ENCODE peak calls at places on chromosomes 13 and 19, in four cellular contexts. H, B, J and W are unnamed samples.

GRCh38 chr13:35764359-35765015 is 288.0 kb upstream of the MAB21L1 start:
- DNase-seq in B (peak), J (no peak), H (peak), W (peak)

GRCh38 chr13:20702945-20703784 is at the start of gene IL17D:
- DNase-seq in B (peak), J (peak), H (no peak), W (no peak)

GRCh38 chr19:12828494-12828893 is 5.9 kb downstream of the RTBDN start:
- DNase-seq in H (no peak), J (peak), B (peak), W (no peak)

GRCh38 chr19:35000647-35001501 is 751 bp downstream of the GRAMD1A start:
- DNase-seq in H (peak), J (peak), B (peak), W (peak)

GRCh38 chr19:35296644-35297514 is 4.9 kb downstream of the MAG start:
- DNase-seq in J (no peak), B (no peak), H (no peak), W (no peak)

GRCh38 chr19:1409204-1410005 is 2.0 kb downstream of the DAZAP1 start:
- DNase-seq in H (no peak), J (no peak), B (no peak), W (no peak)

GRCh38 chr19:54390942-54391577 is 24.2 kb upstream of the TTYH1 start:
- DNase-seq in J (peak), B (peak), H (peak), W (peak)

GRCh38 chr19:46944918-46945628 is 74.6 kb upstream of the NPAS1 start:
- DNase-seq in H (peak), B (peak), J (peak), W (peak)

GRCh38 chr13:91304740-91305139 is 42.7 kb upstream of the MIR17HG start:
- DNase-seq in H (no peak), J (no peak), B (no peak), W (no peak)

GRCh38 chr13:91305652-91306051 is 41.8 kb upstream of the MIR17HG start:
- DNase-seq in B (no peak), H (no peak), J (no peak), W (no peak)

GRCh38 chr13:91311491-91311890 is 36.0 kb upstream of the MIR17HG start:
- DNase-seq in B (no peak), J (no peak), H (no peak), W (no peak)

GRCh38 chr13:91307887-91308286 is 39.6 kb upstream of the MIR17HG start:
- DNase-seq in B (no peak), J (no peak), H (no peak), W (no peak)

GRCh38 chr13:91308299-91308698 is 39.2 kb upstream of the MIR17HG start:
- DNase-seq in B (no peak), H (no peak), J (no peak), W (no peak)
- TF ChIP-seq CTCF in B (no peak), H (no peak), J (peak), W (no peak)

GRCh38 chr13:74134226-74134776 is at the start of gene KLF12:
- DNase-seq in B (peak), J (peak), H (peak), W (peak)

GRCh38 chr13:74133657-74134201 is 475 bp downstream of the KLF12 start:
- DNase-seq in H (peak), J (peak), B (peak), W (peak)

GRCh38 chr13:74135306-74136088 is 1.3 kb upstream of the KLF12 start:
- DNase-seq in H (peak), J (peak), B (peak), W (peak)

GRCh38 chr13:74134777-74135305 is 637 bp upstream of the KLF12 start:
- DNase-seq in J (peak), B (peak), H (no peak), W (no peak)

GRCh38 chr13:74136089-74136658 is 2.0 kb upstream of the KLF12 start:
- DNase-seq in B (peak), J (peak), H (peak), W (peak)
- TF ChIP-seq CTCF in B (no peak), J (no peak), H (no peak), W (peak)

GRCh38 chr13:50596103-50596502 is 247.4 kb downstream of the DLEU7 start:
- DNase-seq in H (no peak), J (no peak), B (no peak), W (no peak)

GRCh38 chr13:50592412-50593145 is 250.9 kb downstream of the DLEU7 start:
- DNase-seq in H (peak), B (no peak), J (no peak), W (peak)

GRCh38 chr13:50593228-50593627 is 250.3 kb downstream of the DLEU7 start:
- DNase-seq in B (no peak), J (no peak), H (peak), W (no peak)

GRCh38 chr13:50596776-50597203 is 246.7 kb downstream of the DLEU7 start:
- DNase-seq in H (no peak), J (no peak), B (no peak), W (no peak)

GRCh38 chr13:50594276-50594970 is 249.1 kb downstream of the DLEU7 start:
- DNase-seq in J (no peak), B (peak), H (no peak), W (no peak)
- TF ChIP-seq CTCF in J (no peak), B (no peak), H (no peak), W (no peak)

DNA sequence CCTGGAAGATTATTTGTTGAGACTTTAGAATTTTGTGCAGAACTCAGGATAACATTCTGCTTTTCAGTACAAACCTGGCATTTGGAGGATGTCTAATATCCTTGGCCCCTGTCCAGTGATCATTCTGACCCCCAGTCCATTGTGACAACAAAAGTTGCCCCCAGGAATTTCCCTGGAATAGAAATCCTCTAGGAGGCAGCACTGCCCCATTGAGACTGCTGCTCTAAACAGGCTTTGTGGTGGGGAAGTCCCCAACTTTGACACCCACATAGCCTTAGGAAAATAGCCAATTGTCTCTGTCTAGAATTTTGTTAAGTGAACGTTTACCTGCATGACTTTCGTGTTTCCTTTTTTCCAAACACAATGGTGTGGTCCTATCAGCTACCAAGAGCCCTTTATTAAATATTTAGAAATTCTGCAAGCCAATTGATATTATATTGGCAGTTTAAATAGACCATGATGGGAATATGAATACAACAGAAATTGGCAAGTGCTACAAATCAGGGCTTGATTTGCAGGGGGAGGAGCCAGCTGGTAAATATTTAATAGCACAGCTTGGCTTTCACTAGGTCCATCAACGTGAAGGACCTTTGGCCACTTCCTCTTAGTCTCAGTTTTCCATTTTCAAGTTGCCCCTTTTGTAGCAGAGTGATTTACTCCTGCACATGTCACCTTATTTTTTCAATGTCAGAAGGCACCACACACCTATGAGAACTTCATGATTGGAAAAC is 451.7 kb downstream of the EFNB2 start:
- DNase-seq in B (no peak), H (peak), J (peak), W (peak)
- TF ChIP-seq CTCF in B (no peak), H (peak), J (peak), W (peak)

GRCh38 chr13:100646030-100646673 is 28.4 kb downstream of the TMTC4 start:
- DNase-seq in B (peak), J (peak), H (peak), W (no peak)
- TF ChIP-seq CTCF in B (peak), J (peak), H (peak), W (peak)